ENCODE peak calls at places on chromosomes 1 and 21, in six cellular contexts. One of them, this sample, is unnamed.

GRCh38 chr1:1259948-1260614 is 13.6 kb upstream of the C1QTNF12 start:
- DNase-seq in GM23338: no peak
- DNase-seq in colonic mucosa: no peak
- DNase-seq in stimulated activated CD4-positive, alpha-beta T cell treated with anti-CD3 and anti-CD28 coated beads, Interleukin-4, amount 100 ng/mL, for 24 hours: no peak
- DNase-seq in MCF 10A: no peak
- DNase-seq in anterior cingulate cortex: no peak
- DNase-seq in this sample: no peak

GRCh38 chr1:6612641-6613360 is 730 bp upstream of the PHF13 start:
- DNase-seq in anterior cingulate cortex: no peak
- DNase-seq in stimulated activated CD4-positive, alpha-beta T cell treated with anti-CD3 and anti-CD28 coated beads, Interleukin-4, amount 100 ng/mL, for 24 hours: peak; percentile 34
- DNase-seq in MCF 10A: peak; percentile 47
- DNase-seq in GM23338: peak; percentile 71
- DNase-seq in colonic mucosa: peak; percentile 65
- DNase-seq in this sample: no peak

GRCh38 chr21:19529031-19529430 is 1125.4 kb upstream of the TMPRSS15 start:
- DNase-seq in colonic mucosa: no peak
- DNase-seq in stimulated activated CD4-positive, alpha-beta T cell treated with anti-CD3 and anti-CD28 coated beads, Interleukin-4, amount 100 ng/mL, for 24 hours: no peak
- DNase-seq in MCF 10A: no peak
- DNase-seq in anterior cingulate cortex: no peak
- DNase-seq in GM23338: no peak
- DNase-seq in this sample: no peak

GRCh38 chr1:234000557-234001081 is 96.1 kb downstream of the SLC35F3 start:
- DNase-seq in anterior cingulate cortex: no peak
- DNase-seq in colonic mucosa: no peak
- DNase-seq in stimulated activated CD4-positive, alpha-beta T cell treated with anti-CD3 and anti-CD28 coated beads, Interleukin-4, amount 100 ng/mL, for 24 hours: no peak
- DNase-seq in MCF 10A: no peak
- DNase-seq in GM23338: peak; percentile 34
- DNase-seq in this sample: no peak

GRCh38 chr1:238029126-238029525 is 138.4 kb upstream of the ZP4 start:
- DNase-seq in MCF 10A: no peak
- DNase-seq in colonic mucosa: no peak
- DNase-seq in GM23338: no peak
- DNase-seq in stimulated activated CD4-positive, alpha-beta T cell treated with anti-CD3 and anti-CD28 coated beads, Interleukin-4, amount 100 ng/mL, for 24 hours: no peak
- DNase-seq in anterior cingulate cortex: no peak
- DNase-seq in this sample: no peak

GRCh38 chr21:28298251-28298672 is 694.4 kb downstream of the LTN1 start:
- DNase-seq in anterior cingulate cortex: no peak
- DNase-seq in colonic mucosa: no peak
- DNase-seq in MCF 10A: no peak
- DNase-seq in GM23338: no peak
- DNase-seq in stimulated activated CD4-positive, alpha-beta T cell treated with anti-CD3 and anti-CD28 coated beads, Interleukin-4, amount 100 ng/mL, for 24 hours: no peak
- DNase-seq in this sample: no peak

GRCh38 chr1:170790651-170791071 is 126.7 kb downstream of the PRRX1 start:
- DNase-seq in GM23338: no peak
- DNase-seq in anterior cingulate cortex: no peak
- DNase-seq in MCF 10A: peak; percentile 75
- DNase-seq in stimulated activated CD4-positive, alpha-beta T cell treated with anti-CD3 and anti-CD28 coated beads, Interleukin-4, amount 100 ng/mL, for 24 hours: no peak
- DNase-seq in colonic mucosa: no peak
- DNase-seq in this sample: no peak

GRCh38 chr1:41488599-41488905 is 4.1 kb upstream of the EDN2 start:
- DNase-seq in colonic mucosa: no peak
- DNase-seq in anterior cingulate cortex: no peak
- DNase-seq in MCF 10A: no peak
- DNase-seq in GM23338: no peak
- DNase-seq in stimulated activated CD4-positive, alpha-beta T cell treated with anti-CD3 and anti-CD28 coated beads, Interleukin-4, amount 100 ng/mL, for 24 hours: no peak
- DNase-seq in this sample: no peak

GRCh38 chr1:223870617-223871574 is 25.1 kb upstream of the TP53BP2 start:
- DNase-seq in stimulated activated CD4-positive, alpha-beta T cell treated with anti-CD3 and anti-CD28 coated beads, Interleukin-4, amount 100 ng/mL, for 24 hours: no peak
- DNase-seq in GM23338: peak; percentile 30
- DNase-seq in anterior cingulate cortex: no peak
- DNase-seq in colonic mucosa: no peak
- DNase-seq in MCF 10A: no peak
- DNase-seq in this sample: peak; percentile 42

GRCh38 chr1:111707906-111708305 is 31.3 kb downstream of the INKA2 start:
- DNase-seq in MCF 10A: peak; percentile 75
- DNase-seq in stimulated activated CD4-positive, alpha-beta T cell treated with anti-CD3 and anti-CD28 coated beads, Interleukin-4, amount 100 ng/mL, for 24 hours: no peak
- DNase-seq in GM23338: no peak
- DNase-seq in colonic mucosa: no peak
- DNase-seq in anterior cingulate cortex: no peak
- DNase-seq in this sample: no peak

GRCh38 chr1:180973360-180973759 is 49.3 kb downstream of the STX6 start:
- DNase-seq in MCF 10A: no peak
- DNase-seq in GM23338: no peak
- DNase-seq in anterior cingulate cortex: no peak
- DNase-seq in stimulated activated CD4-positive, alpha-beta T cell treated with anti-CD3 and anti-CD28 coated beads, Interleukin-4, amount 100 ng/mL, for 24 hours: no peak
- DNase-seq in colonic mucosa: no peak
- DNase-seq in this sample: no peak

GRCh38 chr1:2582401-2582800 is 4.2 kb upstream of the PRXL2B start:
- DNase-seq in MCF 10A: no peak
- DNase-seq in stimulated activated CD4-positive, alpha-beta T cell treated with anti-CD3 and anti-CD28 coated beads, Interleukin-4, amount 100 ng/mL, for 24 hours: no peak
- DNase-seq in colonic mucosa: no peak
- DNase-seq in GM23338: no peak
- DNase-seq in anterior cingulate cortex: no peak
- DNase-seq in this sample: no peak

GRCh38 chr1:29800120-29800519 is 563.8 kb downstream of the PTPRU start:
- DNase-seq in MCF 10A: no peak
- DNase-seq in colonic mucosa: no peak
- DNase-seq in stimulated activated CD4-positive, alpha-beta T cell treated with anti-CD3 and anti-CD28 coated beads, Interleukin-4, amount 100 ng/mL, for 24 hours: no peak
- DNase-seq in anterior cingulate cortex: no peak
- DNase-seq in GM23338: no peak
- DNase-seq in this sample: no peak

GRCh38 chr1:3244539-3245315 is 175.7 kb downstream of the PRDM16 start:
- DNase-seq in MCF 10A: no peak
- DNase-seq in GM23338: no peak
- DNase-seq in colonic mucosa: no peak
- DNase-seq in stimulated activated CD4-positive, alpha-beta T cell treated with anti-CD3 and anti-CD28 coated beads, Interleukin-4, amount 100 ng/mL, for 24 hours: no peak
- DNase-seq in anterior cingulate cortex: no peak
- DNase-seq in this sample: no peak

GRCh38 chr1:63747445-63747844 is 26.4 kb upstream of the ROR1 start:
- DNase-seq in colonic mucosa: no peak
- DNase-seq in anterior cingulate cortex: no peak
- DNase-seq in stimulated activated CD4-positive, alpha-beta T cell treated with anti-CD3 and anti-CD28 coated beads, Interleukin-4, amount 100 ng/mL, for 24 hours: no peak
- DNase-seq in MCF 10A: no peak
- DNase-seq in GM23338: no peak
- DNase-seq in this sample: no peak

GRCh38 chr1:9281907-9282306 is 10.8 kb upstream of the SPSB1 start:
- DNase-seq in anterior cingulate cortex: no peak
- DNase-seq in colonic mucosa: no peak
- DNase-seq in GM23338: no peak
- DNase-seq in MCF 10A: no peak
- DNase-seq in stimulated activated CD4-positive, alpha-beta T cell treated with anti-CD3 and anti-CD28 coated beads, Interleukin-4, amount 100 ng/mL, for 24 hours: no peak
- DNase-seq in this sample: no peak

GRCh38 chr21:44263221-44263671 is 1.5 kb upstream of the DNMT3L start:
- DNase-seq in anterior cingulate cortex: no peak
- DNase-seq in stimulated activated CD4-positive, alpha-beta T cell treated with anti-CD3 and anti-CD28 coated beads, Interleukin-4, amount 100 ng/mL, for 24 hours: no peak
- DNase-seq in MCF 10A: no peak
- DNase-seq in GM23338: peak; percentile 52
- DNase-seq in colonic mucosa: no peak
- DNase-seq in this sample: peak; percentile 58

GRCh38 chr1:214310777-214311690 is 30.1 kb downstream of the SMYD2 start:
- DNase-seq in stimulated activated CD4-positive, alpha-beta T cell treated with anti-CD3 and anti-CD28 coated beads, Interleukin-4, amount 100 ng/mL, for 24 hours: no peak
- DNase-seq in GM23338: no peak
- DNase-seq in anterior cingulate cortex: no peak
- DNase-seq in colonic mucosa: no peak
- DNase-seq in MCF 10A: no peak
- DNase-seq in this sample: no peak

GRCh38 chr21:27190601-27191000 is 223.7 kb upstream of the ADAMTS5 start:
- DNase-seq in colonic mucosa: no peak
- DNase-seq in MCF 10A: peak; percentile 49
- DNase-seq in anterior cingulate cortex: no peak
- DNase-seq in GM23338: no peak
- DNase-seq in stimulated activated CD4-positive, alpha-beta T cell treated with anti-CD3 and anti-CD28 coated beads, Interleukin-4, amount 100 ng/mL, for 24 hours: no peak
- DNase-seq in this sample: no peak

GRCh38 chr1:225655509-225656258 is 2.8 kb upstream of the ENAH start:
- DNase-seq in anterior cingulate cortex: peak; percentile 30
- DNase-seq in stimulated activated CD4-positive, alpha-beta T cell treated with anti-CD3 and anti-CD28 coated beads, Interleukin-4, amount 100 ng/mL, for 24 hours: no peak
- DNase-seq in colonic mucosa: peak; percentile 33
- DNase-seq in GM23338: peak; percentile 53
- DNase-seq in MCF 10A: peak; percentile 99
- DNase-seq in this sample: no peak

GRCh38 chr1:18948048-18948912 is 8.2 kb downstream of the IFFO2 start:
- DNase-seq in stimulated activated CD4-positive, alpha-beta T cell treated with anti-CD3 and anti-CD28 coated beads, Interleukin-4, amount 100 ng/mL, for 24 hours: peak; percentile 63
- DNase-seq in GM23338: no peak
- DNase-seq in anterior cingulate cortex: no peak
- DNase-seq in colonic mucosa: no peak
- DNase-seq in MCF 10A: peak; percentile 48
- DNase-seq in this sample: no peak

GRCh38 chr1:153339802-153340201 is 8.8 kb downstream of the PGLYRP4 start:
- DNase-seq in GM23338: no peak
- DNase-seq in colonic mucosa: no peak
- DNase-seq in anterior cingulate cortex: no peak
- DNase-seq in MCF 10A: no peak
- DNase-seq in stimulated activated CD4-positive, alpha-beta T cell treated with anti-CD3 and anti-CD28 coated beads, Interleukin-4, amount 100 ng/mL, for 24 hours: no peak
- DNase-seq in this sample: no peak

GRCh38 chr1:13605159-13605558 is 21.5 kb downstream of the PDPN start:
- DNase-seq in stimulated activated CD4-positive, alpha-beta T cell treated with anti-CD3 and anti-CD28 coated beads, Interleukin-4, amount 100 ng/mL, for 24 hours: no peak
- DNase-seq in anterior cingulate cortex: no peak
- DNase-seq in colonic mucosa: no peak
- DNase-seq in MCF 10A: peak; percentile 94
- DNase-seq in GM23338: no peak
- DNase-seq in this sample: no peak

GRCh38 chr1:193479187-193479586 is 292.8 kb upstream of the B3GALT2 start:
- DNase-seq in MCF 10A: no peak
- DNase-seq in GM23338: no peak
- DNase-seq in colonic mucosa: peak; percentile 36
- DNase-seq in anterior cingulate cortex: no peak
- DNase-seq in stimulated activated CD4-positive, alpha-beta T cell treated with anti-CD3 and anti-CD28 coated beads, Interleukin-4, amount 100 ng/mL, for 24 hours: peak; percentile 63
- DNase-seq in this sample: no peak

GRCh38 chr21:25809013-25809412 is 74.2 kb downstream of the GABPA start:
- DNase-seq in stimulated activated CD4-positive, alpha-beta T cell treated with anti-CD3 and anti-CD28 coated beads, Interleukin-4, amount 100 ng/mL, for 24 hours: peak; percentile 6
- DNase-seq in colonic mucosa: no peak
- DNase-seq in MCF 10A: peak; percentile 52
- DNase-seq in anterior cingulate cortex: no peak
- DNase-seq in GM23338: no peak
- DNase-seq in this sample: no peak

GRCh38 chr1:147243228-147243685 is 773 bp downstream of the CHD1L start:
- DNase-seq in anterior cingulate cortex: no peak
- DNase-seq in colonic mucosa: peak; percentile 47
- DNase-seq in GM23338: peak; percentile 68
- DNase-seq in MCF 10A: no peak
- DNase-seq in stimulated activated CD4-positive, alpha-beta T cell treated with anti-CD3 and anti-CD28 coated beads, Interleukin-4, amount 100 ng/mL, for 24 hours: peak; percentile 17
- DNase-seq in this sample: no peak

GRCh38 chr1:209807509-209807908 is 1.6 kb upstream of the IRF6 start:
- DNase-seq in MCF 10A: no peak
- DNase-seq in anterior cingulate cortex: no peak
- DNase-seq in colonic mucosa: no peak
- DNase-seq in GM23338: no peak
- DNase-seq in stimulated activated CD4-positive, alpha-beta T cell treated with anti-CD3 and anti-CD28 coated beads, Interleukin-4, amount 100 ng/mL, for 24 hours: no peak
- DNase-seq in this sample: no peak

GRCh38 chr1:236603896-236604217 is 459 bp downstream of the HEATR1 start:
- DNase-seq in colonic mucosa: peak; percentile 19
- DNase-seq in GM23338: peak; percentile 34
- DNase-seq in stimulated activated CD4-positive, alpha-beta T cell treated with anti-CD3 and anti-CD28 coated beads, Interleukin-4, amount 100 ng/mL, for 24 hours: no peak
- DNase-seq in anterior cingulate cortex: no peak
- DNase-seq in MCF 10A: no peak
- DNase-seq in this sample: no peak